ENCODE peak calls at places on chromosomes 2 and 18, in five cellular contexts. One of them, this sample, is unnamed.

GRCh38 chr2:177148477-177149154 is 64.0 kb upstream of the HNRNPA3 start:
- DNase-seq in astrocyte of the spinal cord: peak
- DNase-seq in CD8-positive, alpha-beta T cell: peak
- DNase-seq in AG09309: no peak
- DNase-seq in HFF-Myc: no peak
- DNase-seq in this sample: peak

GRCh38 chr2:402206-402605 is 114.3 kb upstream of the ALKAL2 start:
- DNase-seq in astrocyte of the spinal cord: no peak
- DNase-seq in CD8-positive, alpha-beta T cell: no peak
- DNase-seq in AG09309: no peak
- DNase-seq in HFF-Myc: no peak
- DNase-seq in this sample: no peak

GRCh38 chr2:191030521-191031154 is 16.7 kb upstream of the STAT1 start:
- DNase-seq in astrocyte of the spinal cord: peak
- DNase-seq in CD8-positive, alpha-beta T cell: peak
- DNase-seq in AG09309: no peak
- DNase-seq in HFF-Myc: no peak
- DNase-seq in this sample: peak

GRCh38 chr2:69980408-69980807 is 19.0 kb upstream of the ASPRV1 start:
- DNase-seq in astrocyte of the spinal cord: no peak
- DNase-seq in CD8-positive, alpha-beta T cell: no peak
- DNase-seq in AG09309: peak
- DNase-seq in HFF-Myc: no peak
- DNase-seq in this sample: peak

GRCh38 chr18:32889620-32890593 is 117.1 kb upstream of the KLHL14 start:
- DNase-seq in astrocyte of the spinal cord: no peak
- DNase-seq in CD8-positive, alpha-beta T cell: no peak
- DNase-seq in AG09309: no peak
- DNase-seq in HFF-Myc: no peak
- DNase-seq in this sample: no peak

GRCh38 chr2:47656715-47657600 is 126.0 kb upstream of the MSH6 start:
- DNase-seq in astrocyte of the spinal cord: no peak
- DNase-seq in CD8-positive, alpha-beta T cell: no peak
- DNase-seq in AG09309: no peak
- DNase-seq in HFF-Myc: no peak
- DNase-seq in this sample: no peak

GRCh38 chr2:161078211-161078539 is 82.1 kb upstream of the TANK start:
- DNase-seq in astrocyte of the spinal cord: no peak
- DNase-seq in CD8-positive, alpha-beta T cell: no peak
- DNase-seq in AG09309: no peak
- DNase-seq in HFF-Myc: no peak
- DNase-seq in this sample: no peak

GRCh38 chr2:65471409-65471808 is 39.0 kb upstream of the SPRED2 start:
- DNase-seq in astrocyte of the spinal cord: no peak
- DNase-seq in CD8-positive, alpha-beta T cell: no peak
- DNase-seq in AG09309: no peak
- DNase-seq in HFF-Myc: no peak
- DNase-seq in this sample: no peak

GRCh38 chr2:96470636-96471035 is 34.5 kb downstream of the NEURL3 start:
- DNase-seq in astrocyte of the spinal cord: no peak
- DNase-seq in CD8-positive, alpha-beta T cell: peak
- DNase-seq in AG09309: no peak
- DNase-seq in HFF-Myc: no peak
- DNase-seq in this sample: peak

GRCh38 chr2:173193925-173194324 is 118.3 kb downstream of the MAP3K20 start:
- DNase-seq in astrocyte of the spinal cord: peak
- DNase-seq in CD8-positive, alpha-beta T cell: no peak
- DNase-seq in AG09309: no peak
- DNase-seq in HFF-Myc: no peak
- DNase-seq in this sample: peak

GRCh38 chr2:10285578-10286198 is 17.0 kb upstream of the HPCAL1 start:
- DNase-seq in astrocyte of the spinal cord: peak
- DNase-seq in CD8-positive, alpha-beta T cell: no peak
- DNase-seq in AG09309: no peak
- DNase-seq in HFF-Myc: no peak
- DNase-seq in this sample: peak

GRCh38 chr2:195543902-195544894 is 112.8 kb upstream of the SLC39A10 start:
- DNase-seq in astrocyte of the spinal cord: peak
- DNase-seq in CD8-positive, alpha-beta T cell: no peak
- DNase-seq in AG09309: no peak
- DNase-seq in HFF-Myc: no peak
- DNase-seq in this sample: peak

GRCh38 chr2:125643585-125643984 is 1012.4 kb upstream of the GYPC start:
- DNase-seq in astrocyte of the spinal cord: no peak
- DNase-seq in CD8-positive, alpha-beta T cell: no peak
- DNase-seq in AG09309: no peak
- DNase-seq in HFF-Myc: no peak
- DNase-seq in this sample: no peak

GRCh38 chr2:88489181-88489580 is 36.7 kb upstream of the FOXI3 start:
- DNase-seq in astrocyte of the spinal cord: no peak
- DNase-seq in CD8-positive, alpha-beta T cell: no peak
- DNase-seq in AG09309: no peak
- DNase-seq in HFF-Myc: no peak
- DNase-seq in this sample: no peak

GRCh38 chr2:169141713-169142352 is 72.5 kb downstream of the DHRS9 start:
- DNase-seq in astrocyte of the spinal cord: peak
- DNase-seq in CD8-positive, alpha-beta T cell: peak
- DNase-seq in AG09309: peak
- DNase-seq in HFF-Myc: peak
- DNase-seq in this sample: peak

GRCh38 chr2:45177870-45178269 is 168.6 kb upstream of the SIX2 start:
- DNase-seq in astrocyte of the spinal cord: peak
- DNase-seq in CD8-positive, alpha-beta T cell: no peak
- DNase-seq in AG09309: peak
- DNase-seq in HFF-Myc: peak
- DNase-seq in this sample: peak

GRCh38 chr2:151350579-151351195 is 6.7 kb upstream of the TNFAIP6 start:
- DNase-seq in astrocyte of the spinal cord: peak
- DNase-seq in CD8-positive, alpha-beta T cell: no peak
- DNase-seq in AG09309: no peak
- DNase-seq in HFF-Myc: no peak
- DNase-seq in this sample: no peak

GRCh38 chr18:78605255-78605654 is 374.4 kb upstream of the SALL3 start:
- DNase-seq in astrocyte of the spinal cord: no peak
- DNase-seq in CD8-positive, alpha-beta T cell: no peak
- DNase-seq in AG09309: no peak
- DNase-seq in HFF-Myc: no peak
- DNase-seq in this sample: no peak

GRCh38 chr2:146806295-146807005 is 1038.4 kb upstream of the ACVR2A start:
- DNase-seq in astrocyte of the spinal cord: peak
- DNase-seq in CD8-positive, alpha-beta T cell: no peak
- DNase-seq in AG09309: no peak
- DNase-seq in HFF-Myc: no peak
- DNase-seq in this sample: no peak

GRCh38 chr2:237414056-237414661 is at the start of gene COL6A3:
- DNase-seq in astrocyte of the spinal cord: peak
- DNase-seq in CD8-positive, alpha-beta T cell: no peak
- DNase-seq in AG09309: peak
- DNase-seq in HFF-Myc: peak
- DNase-seq in this sample: peak

DNA sequence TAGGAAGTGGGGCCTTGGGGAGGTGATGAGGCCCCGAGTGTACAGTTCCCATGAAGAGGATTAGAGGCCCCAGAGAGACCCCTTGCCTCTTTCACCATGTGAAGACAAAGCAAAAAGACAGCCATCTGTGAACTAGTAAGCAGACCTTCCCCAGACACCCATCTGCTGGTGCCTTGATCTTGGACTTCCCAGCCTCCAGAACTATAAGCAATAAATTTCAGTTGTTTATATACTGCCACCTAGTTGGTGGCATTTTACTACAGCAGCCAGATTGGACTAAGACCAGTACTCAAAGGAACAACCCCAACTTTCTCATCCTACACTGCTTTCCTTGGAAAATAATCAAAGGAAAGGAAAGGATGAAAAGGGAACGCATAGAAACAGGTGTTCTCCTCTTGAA is 27.9 kb upstream of the CREG2 start:
- DNase-seq in astrocyte of the spinal cord: no peak
- DNase-seq in CD8-positive, alpha-beta T cell: no peak
- DNase-seq in AG09309: no peak
- DNase-seq in HFF-Myc: no peak
- DNase-seq in this sample: no peak
- TF ChIP-seq CTCF in astrocyte of the spinal cord: no peak
- TF ChIP-seq CTCF in CD8-positive, alpha-beta T cell: no peak
- TF ChIP-seq CTCF in AG09309: no peak
- TF ChIP-seq CTCF in HFF-Myc: peak
- TF ChIP-seq CTCF in this sample: no peak

GRCh38 chr18:770583-770961 is 41.5 kb downstream of the YES1 start:
- DNase-seq in astrocyte of the spinal cord: no peak
- DNase-seq in CD8-positive, alpha-beta T cell: no peak
- DNase-seq in AG09309: no peak
- DNase-seq in HFF-Myc: no peak
- DNase-seq in this sample: peak

GRCh38 chr18:777021-777420 is 35.0 kb downstream of the YES1 start:
- DNase-seq in astrocyte of the spinal cord: peak
- DNase-seq in CD8-positive, alpha-beta T cell: no peak
- DNase-seq in AG09309: no peak
- DNase-seq in HFF-Myc: no peak
- DNase-seq in this sample: peak

GRCh38 chr18:773980-774624 is 37.9 kb downstream of the YES1 start:
- DNase-seq in astrocyte of the spinal cord: no peak
- DNase-seq in CD8-positive, alpha-beta T cell: no peak
- DNase-seq in AG09309: no peak
- DNase-seq in HFF-Myc: no peak
- DNase-seq in this sample: no peak

GRCh38 chr18:778194-779007 is 33.6 kb downstream of the YES1 start:
- DNase-seq in astrocyte of the spinal cord: peak
- DNase-seq in CD8-positive, alpha-beta T cell: no peak
- DNase-seq in AG09309: no peak
- DNase-seq in HFF-Myc: no peak
- DNase-seq in this sample: no peak

DNA sequence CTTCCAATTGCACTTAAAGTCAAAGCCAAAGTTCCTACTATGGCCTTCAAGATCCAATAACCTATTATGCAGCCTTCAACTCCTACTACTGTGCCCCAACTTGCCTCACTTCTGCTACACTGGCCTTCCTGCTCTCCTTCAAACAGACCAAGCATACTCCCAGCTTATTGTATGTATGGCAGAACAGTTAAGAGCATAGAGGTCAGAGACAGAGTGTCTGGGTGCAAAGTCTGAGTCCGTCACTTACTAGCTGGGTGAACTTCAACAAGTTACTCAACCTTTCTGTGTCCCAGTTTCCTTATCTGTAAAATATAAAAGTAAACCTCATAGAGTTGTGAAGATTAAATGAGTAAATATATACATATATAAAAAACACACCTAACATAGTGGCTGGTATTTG is 37.2 kb downstream of the YES1 start:
- DNase-seq in astrocyte of the spinal cord: no peak
- DNase-seq in CD8-positive, alpha-beta T cell: no peak
- DNase-seq in AG09309: no peak
- DNase-seq in HFF-Myc: no peak
- DNase-seq in this sample: no peak
- H3K4me3 ChIP-seq in astrocyte of the spinal cord: no peak
- H3K4me3 ChIP-seq in CD8-positive, alpha-beta T cell: no peak
- H3K4me3 ChIP-seq in AG09309: no peak
- H3K4me3 ChIP-seq in HFF-Myc: no peak
- H3K4me3 ChIP-seq in this sample: no peak

DNA sequence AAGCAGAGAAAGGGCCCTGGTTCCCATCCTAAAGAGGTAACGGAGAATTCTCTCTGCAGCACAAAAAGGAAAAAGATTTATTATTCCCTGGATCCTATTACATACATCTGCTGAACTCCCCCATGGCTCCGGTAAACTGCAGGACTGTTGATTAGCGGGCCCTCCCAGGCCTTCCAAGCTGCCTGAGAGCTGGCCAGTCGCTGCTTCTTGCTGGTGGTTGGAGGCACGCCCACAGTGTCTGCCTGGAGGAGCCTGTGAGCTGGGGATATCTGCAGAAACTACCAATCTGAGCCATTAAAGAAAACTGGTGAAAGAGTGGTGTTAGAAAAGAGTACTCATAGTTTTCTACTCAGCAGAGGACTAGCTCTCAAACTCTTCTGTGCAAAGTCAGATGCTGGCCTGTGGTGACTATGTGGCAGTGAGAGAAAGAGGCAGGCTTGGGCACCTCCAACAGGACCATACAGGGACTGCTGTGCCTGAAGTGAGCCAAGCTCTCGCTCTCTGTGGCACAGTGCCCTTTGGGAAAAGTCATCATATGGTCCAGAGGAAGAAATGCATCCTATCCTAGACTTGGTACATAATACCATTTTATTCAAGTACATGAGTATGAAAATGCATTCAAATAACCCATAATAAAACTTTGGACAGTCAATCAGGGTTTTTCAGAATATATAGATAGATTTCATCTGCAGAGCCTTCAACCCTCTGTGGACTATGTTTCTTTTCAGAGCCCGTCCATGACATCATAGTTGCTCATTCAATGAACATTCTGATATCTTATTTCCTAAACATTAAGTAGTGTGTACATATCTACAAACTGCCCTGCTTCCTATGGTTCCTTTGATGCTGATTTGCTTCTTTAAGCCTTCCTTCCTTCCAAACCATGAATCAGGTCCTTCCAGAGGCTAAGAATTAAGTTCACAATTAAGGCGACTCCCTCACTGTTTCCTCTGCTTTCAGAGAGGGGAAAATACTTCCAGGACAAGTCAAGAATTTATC is 242.0 kb upstream of the LYPD1 start:
- DNase-seq in astrocyte of the spinal cord: peak
- DNase-seq in CD8-positive, alpha-beta T cell: no peak
- DNase-seq in AG09309: no peak
- DNase-seq in HFF-Myc: no peak
- DNase-seq in this sample: peak
- TF ChIP-seq CTCF in astrocyte of the spinal cord: peak
- TF ChIP-seq CTCF in CD8-positive, alpha-beta T cell: no peak
- TF ChIP-seq CTCF in AG09309: peak
- TF ChIP-seq CTCF in HFF-Myc: no peak
- TF ChIP-seq CTCF in this sample: no peak

DNA sequence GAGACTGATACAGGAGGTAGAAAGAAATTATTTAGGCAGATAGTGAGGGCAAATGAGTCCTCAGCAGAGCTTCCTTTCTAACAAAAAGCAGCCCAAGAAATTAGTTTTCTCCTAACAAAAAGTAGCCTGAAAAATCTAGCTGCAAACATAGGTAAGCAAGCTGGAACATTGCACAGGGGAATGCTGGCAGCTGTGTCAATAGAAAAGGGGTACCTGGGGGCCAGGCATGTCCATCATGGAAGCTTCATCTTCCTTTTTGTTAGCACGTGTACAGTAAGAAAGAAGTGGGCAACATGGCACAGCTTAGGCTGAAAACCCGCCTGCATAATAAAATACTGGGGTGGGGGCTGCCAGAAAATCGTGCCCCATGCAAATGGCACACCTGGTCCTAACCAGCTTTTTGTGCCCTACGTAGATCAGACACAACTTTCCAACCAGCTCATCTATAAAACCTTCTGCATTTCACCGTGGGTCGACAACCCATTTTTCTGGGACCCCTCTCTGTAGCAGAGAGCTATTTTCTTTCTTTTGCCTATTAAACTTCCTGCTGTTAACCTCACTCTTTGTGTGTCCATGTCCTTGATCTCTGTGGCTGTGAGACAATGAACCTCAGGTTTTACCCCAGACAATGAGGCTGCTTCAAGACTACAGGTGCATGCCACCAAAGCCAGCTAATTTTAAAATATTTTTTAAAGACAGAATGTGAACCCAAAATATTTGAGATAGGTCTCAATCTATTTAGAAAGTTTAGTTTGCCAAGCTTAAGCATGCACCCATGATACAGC is 6.6 kb upstream of the MTHFD2 start:
- DNase-seq in astrocyte of the spinal cord: no peak
- DNase-seq in CD8-positive, alpha-beta T cell: no peak
- DNase-seq in AG09309: no peak
- DNase-seq in HFF-Myc: no peak
- DNase-seq in this sample: no peak
- H3K4me3 ChIP-seq in astrocyte of the spinal cord: no peak
- H3K4me3 ChIP-seq in CD8-positive, alpha-beta T cell: no peak
- H3K4me3 ChIP-seq in AG09309: no peak
- H3K4me3 ChIP-seq in HFF-Myc: no peak
- H3K4me3 ChIP-seq in this sample: no peak

This sample was measured in fibroblast of villous mesenchyme.